ENCODE peak calls at places on chromosomes 4 and X, in five cellular contexts. P, V, C, U and I are unnamed samples.

GRCh38 chrX:46791927-46792825 is 33.3 kb upstream of the SLC9A7 start:
- DNase-seq in P (peak; percentile 93), V (no peak), C (no peak), U (peak; percentile 59), I (no peak)

GRCh38 chr4:158411180-158411721 is 110.4 kb upstream of the RXFP1 start:
- DNase-seq in P (no peak), V (no peak), C (no peak), U (no peak), I (no peak)

GRCh38 chrX:151476597-151476996 is 79.6 kb downstream of the VMA21 start:
- DNase-seq in P (no peak), V (no peak), C (no peak), U (no peak), I (no peak)

GRCh38 chr4:156775803-156776202 is 195.8 kb downstream of the PDGFC start:
- DNase-seq in P (no peak), V (no peak), C (no peak), U (no peak), I (no peak)

GRCh38 chrX:154396948-154397887 is 959 bp upstream of the RPL10 start:
- DNase-seq in P (peak; percentile 59), V (peak; percentile 61), C (peak; percentile 92), U (no peak), I (peak; percentile 92)

GRCh38 chr4:81207793-81208192 is 7.2 kb downstream of the PRKG2 start:
- DNase-seq in P (peak; percentile 98), V (no peak), C (no peak), U (no peak), I (no peak)

GRCh38 chr4:100875296-100876040 is 357.6 kb upstream of the EMCN start:
- DNase-seq in P (no peak), V (no peak), C (no peak), U (no peak), I (no peak)

GRCh38 chr4:83387922-83388676 is 53.5 kb upstream of the HPSE start:
- DNase-seq in P (no peak), V (no peak), C (no peak), U (no peak), I (no peak)

GRCh38 chr4:3871881-3872833 is 106.0 kb downstream of the ADRA2C start:
- DNase-seq in P (no peak), V (no peak), C (peak; percentile 73), U (no peak), I (peak; percentile 68)

GRCh38 chr4:57190651-57191481 is 80.7 kb upstream of the IGFBP7 start:
- DNase-seq in P (peak; percentile 8), V (peak; percentile 45), C (no peak), U (no peak), I (no peak)

GRCh38 chrX:150405576-150405975 is 42.5 kb downstream of the MAMLD1 start:
- DNase-seq in P (no peak), V (no peak), C (no peak), U (no peak), I (no peak)

GRCh38 chr4:182578402-182578801 is 335.2 kb downstream of the TENM3 start:
- DNase-seq in P (peak; percentile 76), V (no peak), C (no peak), U (peak; percentile 11), I (no peak)

GRCh38 chr4:185764880-185765279 is 47.1 kb downstream of the SORBS2 start:
- DNase-seq in P (no peak), V (no peak), C (no peak), U (no peak), I (no peak)

GRCh38 chr4:108209489-108209888 is 40.8 kb upstream of the LEF1 start:
- DNase-seq in P (no peak), V (no peak), C (no peak), U (no peak), I (no peak)

GRCh38 chr4:101441446-101441845 is 94.1 kb upstream of the PPP3CA start:
- DNase-seq in P (no peak), V (no peak), C (no peak), U (no peak), I (peak; percentile 38)

GRCh38 chrX:112670964-112671363 is 8.8 kb downstream of the LHFPL1 start:
- DNase-seq in P (no peak), V (no peak), C (no peak), U (no peak), I (no peak)

GRCh38 chr4:108029321-108029720 is 39.6 kb downstream of the HADH start:
- DNase-seq in P (no peak), V (no peak), C (no peak), U (no peak), I (no peak)

GRCh38 chrX:111624169-111624568 is 56.8 kb upstream of the ALG13 start:
- DNase-seq in P (no peak), V (no peak), C (peak; percentile 68), U (no peak), I (no peak)

GRCh38 chr4:118797558-118798142 is 38.3 kb downstream of the SEC24D start:
- DNase-seq in P (peak; percentile 32), V (no peak), C (no peak), U (no peak), I (no peak)

GRCh38 chr4:40733752-40734151 is 16.0 kb upstream of the NSUN7 start:
- DNase-seq in P (no peak), V (no peak), C (no peak), U (no peak), I (no peak)

GRCh38 chr4:84792366-84793301 is 173.9 kb downstream of the WDFY3 start:
- DNase-seq in P (peak; percentile 56), V (no peak), C (no peak), U (no peak), I (no peak)